ENCODE peak calls at places on chromosome 12, in five cellular contexts. K is uterus, P is transverse colon, I is pancreas, Z is ovary. A is an unnamed sample.

GRCh38 chr12:46402861-46403731 is 30.5 kb upstream of the SLC38A2 start:
- DNase-seq in Z (no peak), P (no peak), I (no peak), K (no peak), A (no peak)

GRCh38 chr12:123131879-123132402 is 18.9 kb downstream of the PITPNM2 start:
- DNase-seq in P (peak; percentile 59), Z (no peak), K (no peak), I (no peak), A (no peak)

GRCh38 chr12:42180990-42181611 is 36.4 kb upstream of the GXYLT1 start:
- DNase-seq in K (no peak), Z (no peak), P (no peak), I (no peak), A (no peak)

GRCh38 chr12:14239935-14240872 is 125.3 kb upstream of the ATF7IP start:
- DNase-seq in K (no peak), P (peak; percentile 50), I (peak; percentile 40), Z (no peak), A (no peak)

GRCh38 chr12:79006306-79006705 is 141.7 kb downstream of the SYT1 start:
- DNase-seq in K (no peak), P (no peak), I (no peak), Z (no peak), A (no peak)

GRCh38 chr12:19808371-19808770 is 369.1 kb downstream of the AEBP2 start:
- DNase-seq in K (no peak), P (no peak), I (no peak), Z (no peak), A (no peak)

GRCh38 chr12:12503384-12504078 is 59.1 kb downstream of the DUSP16 start:
- DNase-seq in Z (no peak), K (no peak), P (no peak), I (no peak), A (no peak)

GRCh38 chr12:52600941-52601481 is at the start of gene KRT72:
- DNase-seq in Z (no peak), P (no peak), K (no peak), I (no peak), A (no peak)

GRCh38 chr12:9319842-9320173 is 111.6 kb upstream of the PZP start:
- DNase-seq in Z (no peak), I (no peak), P (no peak), K (no peak), A (no peak)

GRCh38 chr12:101596172-101596571 is 1.4 kb downstream of the MYBPC1 start:
- DNase-seq in K (no peak), I (no peak), P (no peak), Z (no peak), A (no peak)

GRCh38 chr12:124381454-124382207 is 86.7 kb downstream of the RFLNA start:
- DNase-seq in P (peak; percentile 90), Z (peak; percentile 91), I (peak; percentile 79), K (peak; percentile 92), A (peak; percentile 96)

GRCh38 chr12:64714551-64714968 is 44.6 kb downstream of the GNS start:
- DNase-seq in K (no peak), Z (no peak), I (no peak), P (no peak), A (no peak)

GRCh38 chr12:89138048-89138852 is 214.1 kb downstream of the DUSP6 start:
- DNase-seq in P (no peak), Z (no peak), K (no peak), I (no peak), A (no peak)

GRCh38 chr12:12896261-12896660 is 4.9 kb downstream of the GPRC5A start:
- DNase-seq in K (no peak), Z (no peak), I (no peak), P (no peak), A (no peak)

GRCh38 chr12:51393676-51394545 is 2.7 kb upstream of the GALNT6 start:
- DNase-seq in P (peak; percentile 28), I (no peak), Z (no peak), K (no peak), A (no peak)

GRCh38 chr12:127363392-127363791 is 903.6 kb upstream of the TMEM132C start:
- DNase-seq in I (no peak), K (no peak), Z (no peak), P (no peak), A (no peak)

GRCh38 chr12:80708535-80709328 is 1.3 kb downstream of the MYF6 start:
- DNase-seq in I (no peak), P (no peak), K (no peak), Z (no peak), A (no peak)

GRCh38 chr12:42326466-42327226 is 679 bp downstream of the PPHLN1 start:
- DNase-seq in P (peak; percentile 9), K (no peak), I (no peak), Z (no peak), A (no peak)

GRCh38 chr12:70449074-70449757 is 83.1 kb downstream of the KCNMB4 start:
- DNase-seq in I (no peak), P (no peak), Z (no peak), K (no peak), A (no peak)

GRCh38 chr12:19867970-19868369 is 428.7 kb downstream of the AEBP2 start:
- DNase-seq in Z (no peak), P (no peak), I (no peak), K (no peak), A (no peak)

GRCh38 chr12:40198601-40199000 is 26.2 kb upstream of the LRRK2 start:
- DNase-seq in K (no peak), Z (no peak), P (no peak), I (no peak), A (no peak)

GRCh38 chr12:73726881-73727280 is 810.8 kb upstream of the ATXN7L3B start:
- DNase-seq in K (no peak), Z (no peak), P (no peak), I (no peak), A (no peak)

GRCh38 chr12:93563807-93564538 is 8.5 kb upstream of the SOCS2 start:
- DNase-seq in K (no peak), Z (no peak), P (no peak), I (peak; percentile 27), A (no peak)

GRCh38 chr12:77531912-77532311 is 298.8 kb upstream of the NAV3 start:
- DNase-seq in K (no peak), Z (no peak), P (no peak), I (no peak), A (no peak)

GRCh38 chr12:63928305-63928704 is 83.8 kb downstream of the SRGAP1 start:
- DNase-seq in P (no peak), K (no peak), Z (no peak), I (no peak), A (no peak)

GRCh38 chr12:102171951-102172350 is 25.7 kb downstream of the PMCH start:
- DNase-seq in P (no peak), K (no peak), Z (no peak), I (no peak), A (no peak)

GRCh38 chr12:120652671-120653435 is 12.4 kb downstream of the CABP1 start:
- DNase-seq in I (no peak), Z (no peak), P (no peak), K (no peak), A (no peak)
- H3K27me3 ChIP-seq in I (no peaks in the 10 kb centered on the region), Z (no peaks in the 10 kb centered on the region), P (no peaks in the 10 kb centered on the region), K (no peaks in the 10 kb centered on the region), A (no peaks in the 10 kb centered on the region)

GRCh38 chr12:91404362-91404899 is 221.8 kb upstream of the DCN start:
- DNase-seq in K (no peak), I (no peak), P (no peak), Z (no peak), A (no peak)
- H3K27ac ChIP-seq in K (no peak overlapping the region), I (no peak overlapping the region), P (no peak overlapping the region), Z (no peak overlapping the region), A (no peak overlapping the region)

GRCh38 chr12:613996-614726 is 49.1 kb downstream of the NINJ2 start:
- DNase-seq in P (peak; percentile 21), K (no peak), I (no peak), Z (no peak), A (peak; percentile 42)

GRCh38 chr12:615620-616019 is 47.6 kb downstream of the NINJ2 start:
- DNase-seq in P (no peak), K (no peak), I (no peak), Z (no peak), A (peak; percentile 33)

GRCh38 chr12:612886-613285 is 50.4 kb downstream of the NINJ2 start:
- DNase-seq in P (no peak), K (no peak), I (no peak), Z (no peak), A (peak; percentile 47)

GRCh38 chr12:612293-612692 is 51.0 kb downstream of the NINJ2 start:
- DNase-seq in I (no peak), Z (no peak), K (no peak), P (no peak), A (no peak)

DNA sequence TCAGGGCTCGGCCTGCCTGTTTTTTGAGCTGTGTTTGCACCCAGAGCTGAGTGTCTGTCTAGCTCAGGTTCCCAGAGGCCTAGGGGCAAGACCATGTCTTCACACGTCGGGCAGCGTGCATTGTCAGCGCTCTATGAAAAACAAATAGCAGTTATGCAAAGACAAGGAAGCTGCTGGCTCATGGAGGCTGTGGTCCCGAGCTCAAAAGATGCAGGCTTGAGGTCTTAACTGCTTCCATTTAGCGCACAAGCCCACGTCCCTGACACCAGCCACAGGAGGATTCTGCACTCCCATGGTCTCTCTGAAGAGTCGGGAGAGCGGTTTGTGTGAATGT is 48.6 kb downstream of the NINJ2 start:
- DNase-seq in P (no peak), K (no peak), Z (no peak), I (no peak), A (no peak)
- H3K4me1 ChIP-seq in P (no peaks in the 10 kb centered on the region), K (no peaks in the 10 kb centered on the region), Z (no peaks in the 10 kb centered on the region), I (no peaks in the 10 kb centered on the region), A (peaks cover 88% of the 10 kb centered on the region)

DNA sequence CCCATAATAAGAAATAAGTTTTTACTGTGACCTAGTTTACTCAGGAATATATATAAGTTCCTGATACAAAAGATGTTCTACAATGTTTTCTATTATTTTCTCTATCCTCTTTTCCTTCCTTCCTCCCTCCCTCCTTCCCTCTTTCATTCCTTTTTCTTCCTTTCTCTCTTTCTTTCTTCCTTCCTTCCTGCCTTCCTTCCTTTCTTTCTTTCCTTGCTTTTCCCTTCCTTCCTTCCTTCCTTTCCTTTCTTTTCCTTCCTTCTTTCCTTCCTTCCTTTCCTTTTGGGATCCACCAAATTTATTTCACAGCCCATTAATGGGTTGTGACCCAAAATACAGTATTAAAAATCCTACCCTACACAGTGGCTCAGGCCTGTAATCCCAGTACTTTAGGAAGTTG is 3.9 kb upstream of the VDR start:
- DNase-seq in I (no peak), K (no peak), P (no peak), Z (no peak), A (no peak)
- H3K27me3 ChIP-seq in I (no peaks in the 10 kb centered on the region), K (no peaks in the 10 kb centered on the region), P (no peaks in the 10 kb centered on the region), Z (no peaks in the 10 kb centered on the region), A (peaks cover 8% of the 10 kb centered on the region)

DNA sequence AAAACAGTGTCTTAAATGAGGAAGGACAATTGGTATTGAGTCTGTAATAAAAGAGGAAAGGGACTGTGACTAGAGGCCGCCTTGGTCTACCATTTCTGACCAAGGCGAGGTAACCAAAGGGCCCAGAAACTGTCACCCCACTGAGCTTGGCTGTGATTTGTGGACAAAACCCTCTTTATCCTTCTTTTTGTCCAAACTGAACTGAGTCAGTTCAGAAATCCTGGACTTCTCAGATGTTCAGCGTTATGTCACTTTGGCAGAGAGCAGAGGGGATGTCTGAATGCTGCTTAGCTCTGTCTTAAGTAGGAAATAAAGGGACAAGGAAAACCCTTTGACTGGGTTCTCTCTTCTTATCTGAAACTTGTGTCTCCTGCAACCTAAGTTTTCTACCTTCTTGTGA is 129.9 kb upstream of the CPM start:
- DNase-seq in Z (no peak), I (no peak), K (no peak), P (no peak), A (no peak)
- H3K27ac ChIP-seq in Z (peak overlapping the region; percentile 17), I (no peak overlapping the region), K (no peak overlapping the region), P (no peak overlapping the region), A (peak overlapping the region; percentile 32)

GRCh38 chr12:130124106-130124505 is 38.2 kb upstream of the FZD10 start:
- DNase-seq in I (no peak), Z (no peak), P (no peak), K (no peak), A (no peak)
- H3K4me1 ChIP-seq in I (no peaks in the 10 kb centered on the region), Z (peaks cover 11% of the 10 kb centered on the region), P (no peaks in the 10 kb centered on the region), K (no peaks in the 10 kb centered on the region), A (peaks cover 8% of the 10 kb centered on the region)

GRCh38 chr12:100528044-100528443 is 45.4 kb upstream of the GAS2L3 start:
- DNase-seq in I (no peak), P (no peak), Z (no peak), K (no peak), A (no peak)
- H3K27me3 ChIP-seq in I (no peaks in the 10 kb centered on the region), P (no peaks in the 10 kb centered on the region), Z (no peaks in the 10 kb centered on the region), K (no peaks in the 10 kb centered on the region), A (peaks cover 33% of the 10 kb centered on the region)